ENCODE peak calls at places on chromosomes 11 and 22, in four cellular contexts. J is tibial nerve, K is AG09309, W is AG09319. X is an unnamed sample.

GRCh38 chr11:64767344-64768299 is 7.8 kb upstream of the PYGM start:
- DNase-seq in W (no peak), J (peak; percentile 55), K (no peak), X (peak; percentile 78)

GRCh38 chr22:41504397-41504796 is 35.5 kb downstream of the ACO2 start:
- DNase-seq in K (no peak), J (no peak), W (no peak), X (no peak)

GRCh38 chr22:43723816-43724215 is 88.3 kb downstream of the EFCAB6 start:
- DNase-seq in K (no peak), W (no peak), J (no peak), X (no peak)

GRCh38 chr11:2534131-2534956 is 89.5 kb downstream of the KCNQ1 start:
- DNase-seq in W (no peak), K (no peak), J (no peak), X (no peak)

GRCh38 chr22:20571531-20572007 is 64.2 kb downstream of the MED15 start:
- DNase-seq in J (no peak), K (no peak), W (no peak), X (no peak)

GRCh38 chr11:120210651-120211521 is at the start of gene OAF:
- DNase-seq in W (peak; percentile 61), J (peak; percentile 51), K (no peak), X (no peak)

GRCh38 chr11:120068114-120068573 is 69.8 kb downstream of the TRIM29 start:
- DNase-seq in W (no peak), J (no peak), K (no peak), X (no peak)

GRCh38 chr22:17077255-17077654 is 7.5 kb upstream of the IL17RA start:
- DNase-seq in W (no peak), J (no peak), K (peak; percentile 49), X (no peak)

GRCh38 chr11:86418929-86419328 is 44.2 kb downstream of the CCDC81 start:
- DNase-seq in K (no peak), J (no peak), W (no peak), X (no peak)

GRCh38 chr11:14835491-14836105 is 56.4 kb downstream of the CYP2R1 start:
- DNase-seq in J (no peak), W (no peak), K (no peak), X (no peak)

GRCh38 chr11:1825039-1825740 is 9.6 kb upstream of the SYT8 start:
- DNase-seq in J (no peak), K (no peak), W (no peak), X (no peak)

GRCh38 chr11:86279713-86280112 is 22.3 kb upstream of the HIKESHI start:
- DNase-seq in K (no peak), W (no peak), J (no peak), X (no peak)

GRCh38 chr11:133712235-133712634 is 133.1 kb downstream of the SPATA19 start:
- DNase-seq in W (no peak), J (no peak), K (no peak), X (no peak)

GRCh38 chr11:130828741-130829140 is 87.5 kb downstream of the SNX19 start:
- DNase-seq in W (no peak), J (no peak), K (no peak), X (no peak)

GRCh38 chr11:117823294-117823940 is 1.1 kb downstream of the FXYD2 start:
- DNase-seq in J (no peak), K (no peak), W (no peak), X (no peak)

GRCh38 chr11:75582461-75582934 is 20.4 kb downstream of the SERPINH1 start:
- DNase-seq in W (no peak), K (no peak), J (no peak), X (no peak)

GRCh38 chr11:95451682-95452081 is 220.7 kb upstream of the SESN3 start:
- DNase-seq in J (no peak), K (peak; percentile 14), W (no peak), X (no peak)

GRCh38 chr11:26088391-26088790 is 243.5 kb upstream of the ANO3 start:
- DNase-seq in J (no peak), K (peak; percentile 29), W (no peak), X (no peak)

GRCh38 chr22:22709719-22710445 is 65.5 kb downstream of the GGTLC2 start:
- DNase-seq in J (no peak), K (no peak), W (no peak), X (no peak)

GRCh38 chr11:114986365-114986764 is 308.0 kb downstream of the NXPE2 start:
- DNase-seq in J (no peak), K (no peak), W (no peak), X (no peak)

GRCh38 chr11:73633999-73634398 is 12.4 kb upstream of the PLEKHB1 start:
- DNase-seq in K (no peak), J (no peak), W (no peak), X (no peak)

GRCh38 chr11:122141757-122142156 is 25.7 kb upstream of the BLID start:
- DNase-seq in J (no peak), K (no peak), W (no peak), X (no peak)

GRCh38 chr11:8639655-8640054 is 42.8 kb downstream of the TRIM66 start:
- DNase-seq in J (no peak), W (no peak), K (no peak), X (no peak)

GRCh38 chr11:86726118-86726748 is 53.8 kb upstream of the ME3 start:
- DNase-seq in J (no peak), W (no peak), K (no peak), X (no peak)

GRCh38 chr11:19225123-19225522 is 15.6 kb downstream of the E2F8 start:
- DNase-seq in J (no peak), K (no peak), W (no peak), X (no peak)

GRCh38 chr11:33375688-33376311 is 118.6 kb downstream of the HIPK3 start:
- DNase-seq in W (no peak), J (no peak), K (no peak), X (no peak)
- TF ChIP-seq CTCF in W (no peak), J (no peak), K (no peak), X (no peak)

GRCh38 chr22:21641795-21642583 is at the start of gene SDF2L1:
- DNase-seq in W (peak; percentile 97), J (peak; percentile 98), K (peak; percentile 93), X (peak; percentile 93)
- TF ChIP-seq CTCF in W (no peak), J (peak; percentile 31), K (no peak), X (peak; percentile 39)

GRCh38 chr11:30855383-30856006 is 269.3 kb upstream of the MPPED2 start:
- DNase-seq in K (no peak), J (no peak), W (no peak), X (no peak)
- TF ChIP-seq CTCF in K (no peak), J (no peak), W (peak; percentile 3), X (peak; percentile 76)

DNA sequence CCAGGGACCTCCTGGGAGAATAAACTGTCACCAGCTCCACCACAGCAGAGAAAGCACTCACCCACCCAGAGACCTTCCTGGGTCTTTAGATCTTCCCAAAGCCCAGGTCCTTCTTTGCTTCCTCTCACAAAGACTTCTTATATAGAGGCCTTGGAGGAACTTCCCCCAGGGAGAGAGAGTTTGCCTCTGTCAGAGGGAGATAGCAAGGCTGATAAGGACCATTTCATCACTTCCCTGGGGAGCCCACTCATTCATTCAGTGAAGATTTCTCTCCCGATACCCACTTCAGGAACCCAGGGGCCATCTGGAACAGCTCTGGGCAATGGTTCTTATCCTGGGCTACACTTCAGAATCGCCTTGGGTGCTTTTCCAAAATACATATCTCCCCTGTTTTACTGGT is at the start of gene PRG2:
- DNase-seq in K (no peak), J (no peak), W (no peak), X (no peak)
- TF ChIP-seq CTCF in K (no peak), J (no peak), W (no peak), X (no peak)

X was measured in mesothelial cell of epicardium.